ENCODE peak calls at places on chromosomes 1 and 21, in six cellular contexts. I is A673, O is endothelial cell, Q is BJ, F is HL-60, L is RWPE2. Y is an unnamed sample.

GRCh38 chr1:110471131-110471530 is 20.2 kb downstream of the PROK1 start:
- DNase-seq in I (no peak), O (no peak), Q (no peak), F (no peak), L (no peak), Y (no peak)

GRCh38 chr1:6185635-6186382 is 5.7 kb upstream of the CHD5 start:
- DNase-seq in I (peak), O (no peak), Q (no peak), F (peak), L (no peak), Y (no peak)

GRCh38 chr21:45094412-45094811 is 20.0 kb downstream of the ADARB1 start:
- DNase-seq in I (no peak), O (no peak), Q (no peak), F (no peak), L (no peak), Y (no peak)

GRCh38 chr1:53286950-53287349 is 40.9 kb downstream of the LRP8 start:
- DNase-seq in I (peak), O (no peak), Q (no peak), F (no peak), L (no peak), Y (no peak)

GRCh38 chr21:46063227-46063626 is 34.7 kb upstream of the COL6A2 start:
- DNase-seq in I (no peak), O (no peak), Q (no peak), F (no peak), L (no peak), Y (no peak)

GRCh38 chr1:33623811-33624210 is 151.4 kb downstream of the ZSCAN20 start:
- DNase-seq in I (no peak), O (no peak), Q (no peak), F (no peak), L (no peak), Y (no peak)

GRCh38 chr1:11518791-11519628 is 40.1 kb downstream of the DISP3 start:
- DNase-seq in I (no peak), O (no peak), Q (no peak), F (no peak), L (peak), Y (peak)

GRCh38 chr1:100353988-100354387 is 1.7 kb downstream of the CDC14A start:
- DNase-seq in I (peak), O (no peak), Q (no peak), F (no peak), L (no peak), Y (no peak)

GRCh38 chr1:27157194-27157593 is 2.3 kb upstream of the SLC9A1 start:
- DNase-seq in I (no peak), O (no peak), Q (no peak), F (no peak), L (no peak), Y (no peak)

GRCh38 chr21:25750085-25750484 is 15.3 kb downstream of the GABPA start:
- DNase-seq in I (no peak), O (no peak), Q (no peak), F (no peak), L (no peak), Y (no peak)

GRCh38 chr21:21436012-21436545 is 437.9 kb downstream of the NCAM2 start:
- DNase-seq in I (no peak), O (no peak), Q (peak), F (no peak), L (no peak), Y (no peak)

GRCh38 chr1:54787604-54788003 is 13.5 kb downstream of the TTC22 start:
- DNase-seq in I (no peak), O (no peak), Q (no peak), F (no peak), L (no peak), Y (no peak)

GRCh38 chr1:116765962-116766361 is 11.7 kb downstream of the CD2 start:
- DNase-seq in I (no peak), O (no peak), Q (no peak), F (no peak), L (no peak), Y (no peak)

GRCh38 chr1:109891930-109892329 is 18.7 kb upstream of the CSF1 start:
- DNase-seq in I (no peak), O (no peak), Q (no peak), F (no peak), L (no peak), Y (no peak)

GRCh38 chr1:215606564-215607168 is 39.6 kb downstream of the KCTD3 start:
- DNase-seq in I (peak), O (no peak), Q (no peak), F (no peak), L (no peak), Y (no peak)

GRCh38 chr1:159900755-159901335 is 880 bp upstream of the CFAP45 start:
- DNase-seq in I (no peak), O (no peak), Q (no peak), F (no peak), L (no peak), Y (no peak)

GRCh38 chr1:2388004-2388913 is 3.1 kb downstream of the MORN1 start:
- DNase-seq in I (no peak), O (no peak), Q (no peak), F (no peak), L (peak), Y (peak)

GRCh38 chr21:39441502-39442475 is 3.8 kb downstream of the LCA5L start:
- DNase-seq in I (peak), O (peak), Q (no peak), F (peak), L (no peak), Y (peak)
- TF ChIP-seq CTCF in I (peak), O (peak), Q (peak), F (peak), L (peak), Y (peak)

GRCh38 chr1:152824964-152825363 is 2.3 kb upstream of the LCE1A start:
- DNase-seq in I (no peak), O (no peak), Q (no peak), F (no peak), L (no peak), Y (no peak)

GRCh38 chr1:152827173-152827572 is at the start of gene LCE1A:
- DNase-seq in I (no peak), O (no peak), Q (no peak), F (no peak), L (no peak), Y (no peak)

GRCh38 chr1:152817309-152817708 is 5.5 kb downstream of the LCE1B start:
- DNase-seq in I (no peak), O (no peak), Q (no peak), F (no peak), L (no peak), Y (no peak)

DNA sequence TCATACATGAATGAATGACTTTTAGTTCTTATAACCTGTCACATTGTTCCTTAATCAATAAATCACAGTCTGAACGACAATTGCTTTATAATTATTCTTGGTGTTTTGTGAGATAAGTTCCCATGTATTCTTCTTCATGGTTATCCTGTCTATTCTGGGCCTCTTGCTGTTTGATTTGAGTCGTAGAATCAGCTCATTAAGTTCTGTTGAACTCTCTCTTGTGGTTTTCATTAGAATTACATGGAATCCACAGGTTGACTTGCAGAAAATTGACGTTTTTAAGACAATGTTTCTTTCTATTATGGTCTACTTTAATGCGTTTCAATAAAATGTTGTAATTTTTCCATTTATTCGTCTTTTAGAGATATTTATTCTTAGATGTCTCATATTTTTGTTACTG is 4.0 kb upstream of the LCE1A start:
- DNase-seq in I (no peak), O (no peak), Q (no peak), F (no peak), L (no peak), Y (no peak)
- TF ChIP-seq CTCF in I (no peak), O (no peak), Q (no peak), F (no peak), L (no peak), Y (no peak)

DNA sequence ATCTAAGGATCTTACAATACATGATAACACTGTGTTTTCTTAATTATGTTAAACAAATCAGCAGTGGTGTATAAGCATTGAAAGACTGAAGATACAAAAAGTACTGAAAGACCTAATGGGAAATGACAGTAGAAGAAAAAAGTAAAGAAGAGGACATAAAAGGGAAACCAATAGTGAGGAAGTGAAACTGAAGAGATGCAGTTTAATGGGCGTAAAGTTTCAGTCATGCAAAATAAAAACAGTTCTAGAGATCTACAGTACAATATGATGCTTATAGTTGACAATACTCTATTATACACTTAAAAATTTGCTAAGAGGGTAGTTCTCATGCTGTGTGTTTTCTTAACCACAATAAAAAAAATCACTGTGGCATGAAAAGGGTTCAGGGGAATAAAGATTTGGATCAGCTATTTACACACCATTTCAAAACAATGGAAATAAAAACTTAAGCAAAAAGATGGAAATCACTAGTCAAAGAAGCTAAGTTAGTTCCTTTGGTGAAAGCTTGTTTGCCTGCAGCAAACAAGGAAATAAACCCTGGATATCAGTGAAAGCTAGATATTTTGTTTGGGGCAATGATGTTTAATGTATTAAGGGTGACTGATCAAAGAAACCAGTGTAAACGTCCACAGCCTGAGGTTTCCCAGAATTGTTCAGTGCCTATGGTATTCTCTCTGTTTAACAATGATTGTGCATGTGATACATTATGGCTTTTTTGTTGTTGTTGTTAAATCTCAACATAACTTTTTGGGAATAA is 1160.8 kb upstream of the ADGRL2 start:
- DNase-seq in I (no peak), O (no peak), Q (no peak), F (no peak), L (no peak), Y (no peak)
- TF ChIP-seq CTCF in I (no peak), O (no peak), Q (no peak), F (no peak), L (no peak), Y (no peak)

GRCh38 chr1:8879348-8880067 is 1.0 kb upstream of the ENO1 start:
- DNase-seq in I (peak), O (no peak), Q (no peak), F (peak), L (no peak), Y (no peak)
- TF ChIP-seq CTCF in I (peak), O (no peak), Q (peak), F (no peak), L (no peak), Y (peak)

GRCh38 chr1:165369255-165369848 is 12.8 kb upstream of the LMX1A start:
- DNase-seq in I (peak), O (peak), Q (no peak), F (peak), L (no peak), Y (no peak)
- TF ChIP-seq CTCF in I (peak), O (peak), Q (peak), F (peak), L (peak), Y (peak)

GRCh38 chr1:241639653-241640148 is 468 bp downstream of the CHML start:
- DNase-seq in I (no peak), O (peak), Q (no peak), F (peak), L (peak), Y (peak)
- TF ChIP-seq CTCF in I (no peak), O (no peak), Q (no peak), F (no peak), L (no peak), Y (no peak)

DNA sequence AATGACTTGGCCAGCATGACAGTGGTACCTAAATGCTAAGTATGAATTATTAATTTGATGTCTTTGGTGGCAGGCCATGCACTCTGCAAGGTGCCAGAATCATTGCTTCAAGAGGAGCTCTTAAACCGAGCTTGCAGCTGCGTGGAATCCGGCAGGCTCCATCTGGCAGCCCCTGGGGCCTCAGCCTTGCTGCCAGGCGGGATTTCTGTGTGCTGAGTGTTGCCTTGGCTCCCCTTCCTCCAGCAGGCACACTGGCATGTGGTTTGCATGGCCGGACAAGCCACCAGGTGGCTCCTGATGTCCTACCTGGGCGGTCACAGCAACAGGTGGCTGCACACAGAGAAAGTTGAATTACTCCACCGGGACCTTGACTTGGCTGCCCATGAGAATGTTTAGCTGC is 155.4 kb downstream of the URB2 start:
- DNase-seq in I (no peak), O (no peak), Q (no peak), F (no peak), L (no peak), Y (no peak)
- TF ChIP-seq CTCF in I (no peak), O (no peak), Q (no peak), F (no peak), L (no peak), Y (no peak)

GRCh38 chr1:25432749-25433388 is 2.2 kb downstream of the MACO1 start:
- DNase-seq in I (no peak), O (no peak), Q (no peak), F (no peak), L (no peak), Y (no peak)
- TF ChIP-seq CTCF in I (no peak), O (no peak), Q (no peak), F (no peak), L (no peak), Y (no peak)

Y was measured in CD14-positive monocyte.